ENCODE peak calls at places on chromosome 6, in seven cellular contexts. C, X, H, V, W, T and S are unnamed samples.

GRCh38 chr6:52144196-52145076 is 41.7 kb upstream of the IL17A start:
- DNase-seq in X (no peak), C (no peak), T (no peak), H (no peak), V (no peak), W (no peak), S (no peak)

GRCh38 chr6:166955121-166955864 is 1.1 kb downstream of the RNASET2 start:
- DNase-seq in C (no peak), H (no peak), V (peak; percentile 25), X (peak; percentile 12), T (no peak), W (peak; percentile 25), S (no peak)

GRCh38 chr6:159973951-159974350 is 5.1 kb downstream of the IGF2R start:
- DNase-seq in H (no peak), X (no peak), W (peak; percentile 88), C (no peak), T (no peak), V (no peak), S (peak; percentile 89)

GRCh38 chr6:166597711-166598440 is 11.4 kb upstream of the RAMACL start:
- DNase-seq in V (no peak), X (peak; percentile 14), W (no peak), C (no peak), T (no peak), H (no peak), S (no peak)

GRCh38 chr6:166969390-166970002 is 13.1 kb upstream of the RNASET2 start:
- DNase-seq in W (no peak), C (no peak), X (no peak), H (no peak), T (no peak), V (no peak), S (no peak)

GRCh38 chr6:79056226-79056625 is 21.8 kb downstream of the PHIP start:
- DNase-seq in W (no peak), T (no peak), X (no peak), V (no peak), C (no peak), H (no peak), S (no peak)

GRCh38 chr6:107219851-107220250 is 104.5 kb upstream of the BEND3 start:
- DNase-seq in V (no peak), T (peak; percentile 66), H (no peak), X (no peak), C (no peak), W (no peak), S (no peak)

GRCh38 chr6:111487656-111488055 is 4.6 kb upstream of the REV3L start:
- DNase-seq in X (no peak), H (no peak), T (no peak), C (no peak), V (no peak), W (peak; percentile 79), S (peak; percentile 88)

GRCh38 chr6:136326038-136326561 is 36.5 kb upstream of the BCLAF1 start:
- DNase-seq in C (no peak), V (peak; percentile 58), H (no peak), X (no peak), T (peak; percentile 23), W (peak; percentile 51), S (peak; percentile 62)

GRCh38 chr6:71289039-71289801 is 609 bp downstream of the OGFRL1 start:
- DNase-seq in C (peak; percentile 43), H (peak; percentile 70), W (peak; percentile 54), X (peak; percentile 5), T (no peak), V (peak; percentile 51), S (no peak)

GRCh38 chr6:46265373-46265772 is 94.6 kb upstream of the ENPP5 start:
- DNase-seq in T (no peak), W (no peak), H (no peak), V (no peak), C (no peak), X (no peak), S (no peak)

GRCh38 chr6:148367418-148368024 is 24.9 kb downstream of the SASH1 start:
- DNase-seq in H (no peak), W (peak; percentile 85), X (no peak), T (peak; percentile 38), C (peak; percentile 56), V (peak; percentile 74), S (peak; percentile 75)

GRCh38 chr6:163780993-163781392 is 366.5 kb downstream of the QKI start:
- DNase-seq in H (no peak), C (peak; percentile 45), T (no peak), X (peak; percentile 15), W (no peak), V (no peak), S (peak; percentile 11)

GRCh38 chr6:169691260-169691659 is 10.6 kb downstream of the WDR27 start:
- DNase-seq in X (no peak), V (no peak), H (no peak), C (no peak), W (no peak), T (no peak), S (no peak)

GRCh38 chr6:13979284-13980171 is 54.8 kb downstream of the RNF182 start:
- DNase-seq in H (no peak), W (no peak), T (no peak), V (no peak), X (no peak), C (no peak), S (no peak)

GRCh38 chr6:31483392-31483791 is 14.6 kb upstream of the MICB start:
- DNase-seq in V (no peak), H (no peak), X (no peak), T (no peak), W (no peak), C (no peak), S (no peak)

GRCh38 chr6:31478186-31478950 is 19.6 kb upstream of the MICB start:
- DNase-seq in T (no peak), H (peak; percentile 1), V (no peak), X (no peak), W (no peak), C (peak; percentile 11), S (no peak)

GRCh38 chr6:31479933-31480535 is 17.9 kb upstream of the MICB start:
- DNase-seq in V (no peak), C (no peak), T (no peak), H (peak; percentile 24), W (no peak), X (no peak), S (no peak)

GRCh38 chr6:31479151-31479932 is 18.6 kb upstream of the MICB start:
- DNase-seq in W (no peak), C (no peak), T (no peak), H (peak; percentile 17), V (no peak), X (no peak), S (no peak)

DNA sequence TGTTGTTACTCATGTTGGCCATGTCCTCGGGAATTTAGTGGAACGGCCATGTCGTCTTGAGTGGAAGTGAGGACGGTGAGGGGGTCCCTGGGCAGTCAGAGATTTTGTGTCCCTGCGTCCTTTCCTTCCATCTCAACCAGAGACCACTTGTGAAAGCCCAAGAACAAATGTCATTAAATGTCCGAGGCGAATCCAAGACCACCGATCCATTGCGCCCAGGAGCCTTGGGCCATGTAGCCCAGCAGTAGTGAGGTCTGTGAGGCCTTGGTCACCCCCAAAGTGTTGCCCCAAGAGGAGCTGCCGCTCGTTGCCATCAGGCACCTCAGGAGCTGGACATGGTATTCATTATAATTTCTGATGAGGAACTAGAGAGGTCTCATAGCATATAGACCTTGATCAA is 17.4 kb upstream of the MICB start:
- DNase-seq in X (no peak), H (no peak), V (no peak), W (no peak), C (no peak), T (no peak), S (no peak)
- H4K8ac ChIP-seq in X (no peak overlapping the region), H (no peak overlapping the region), V (no peak overlapping the region), W (no peak overlapping the region), C (no peak overlapping the region), T (no peak overlapping the region), S (no peak overlapping the region)

GRCh38 chr6:150914372-150914771 is 48.9 kb downstream of the MTHFD1L start:
- DNase-seq in X (no peak), T (no peak), V (no peak), H (no peak), W (no peak), C (no peak), S (no peak)
- H4K8ac ChIP-seq in X (no peak overlapping the region), T (no peak overlapping the region), V (no peak overlapping the region), H (no peak overlapping the region), W (no peak overlapping the region), C (no peak overlapping the region), S (no peak overlapping the region)

DNA sequence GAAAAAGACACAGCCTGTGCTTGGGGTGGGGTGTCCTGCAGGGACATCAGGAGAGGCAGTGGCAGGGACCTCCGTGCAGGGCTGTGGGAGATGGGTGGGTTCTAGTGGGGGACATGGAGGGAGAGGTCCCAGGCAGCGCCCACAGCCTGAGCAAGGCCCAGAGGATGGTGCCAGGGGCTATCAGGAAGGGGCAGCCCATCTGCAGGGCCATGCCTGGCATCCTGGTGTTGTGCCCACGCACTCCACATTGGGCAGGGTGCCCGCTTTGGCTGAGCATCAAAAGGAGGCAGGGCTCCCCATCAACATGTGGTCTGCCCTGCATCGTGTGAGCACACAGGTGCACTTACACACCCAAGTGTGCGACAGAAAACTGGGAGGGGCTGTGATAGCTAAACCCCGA is 184.3 kb upstream of the SNX9 start:
- DNase-seq in X (no peak), V (no peak), H (no peak), C (no peak), W (no peak), T (no peak), S (no peak)
- H4K8ac ChIP-seq in X (no peak overlapping the region), V (no peak overlapping the region), H (no peak overlapping the region), C (no peak overlapping the region), W (no peak overlapping the region), T (no peak overlapping the region), S (no peak overlapping the region)

DNA sequence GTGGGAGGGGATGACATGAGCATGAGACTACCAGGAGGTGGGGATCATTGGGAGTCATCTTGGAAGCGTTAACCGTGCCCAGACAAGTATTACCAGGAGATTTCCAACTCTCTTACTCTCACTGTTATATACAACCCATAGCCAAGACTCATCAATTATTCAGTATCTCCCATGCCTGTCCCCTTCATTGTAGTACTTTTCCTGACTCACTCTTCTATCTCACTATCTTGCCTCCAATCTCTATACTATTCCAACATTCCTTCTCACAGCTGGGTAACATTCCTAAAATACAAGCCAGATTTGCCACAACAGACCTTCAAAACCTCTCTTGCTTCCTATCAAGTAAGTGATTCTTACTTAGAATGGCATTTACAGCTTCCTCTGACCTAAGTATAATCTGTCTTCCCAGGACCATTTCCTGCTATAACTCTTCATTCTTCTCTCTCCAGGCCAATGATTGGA is 226.3 kb upstream of the SMLR1 start:
- DNase-seq in V (peak; percentile 95), H (no peak), C (no peak), T (peak; percentile 27), X (no peak), W (peak; percentile 55), S (peak; percentile 85)
- H4K8ac ChIP-seq in V (no peak overlapping the region), H (no peak overlapping the region), C (no peak overlapping the region), T (no peak overlapping the region), X (no peak overlapping the region), W (no peak overlapping the region), S (peak overlapping the region; percentile 67)

GRCh38 chr6:88605271-88605670 is 358.1 kb downstream of the RNGTT start:
- DNase-seq in H (no peak), T (no peak), X (no peak), C (no peak), W (no peak), V (no peak), S (no peak)

GRCh38 chr6:88596801-88597200 is 366.6 kb downstream of the RNGTT start:
- DNase-seq in H (no peak), C (no peak), V (no peak), W (no peak), T (no peak), X (no peak), S (no peak)

GRCh38 chr6:88599561-88599960 is 363.9 kb downstream of the RNGTT start:
- DNase-seq in C (peak; percentile 69), H (no peak), V (peak; percentile 50), T (no peak), W (no peak), X (no peak), S (no peak)
- H4K8ac ChIP-seq in C (no peak overlapping the region), H (no peak overlapping the region), V (no peak overlapping the region), T (no peak overlapping the region), W (no peak overlapping the region), X (no peak overlapping the region), S (no peak overlapping the region)